ENCODE peak calls at places on chromosomes 1 and 21, in ten cellular contexts. R, L, K, F, V, D, O, Y, M and I are unnamed samples. For H3K4me1, the result is how much of the 10 kb centered on the place peaks cover.

GRCh38 chr1:198662821-198663220 is 24.0 kb downstream of the PTPRC start:
- DNase-seq in O (no peak), L (no peak), F (no peak), Y (no peak), K (no peak), R (no peak), M (no peak), D (no peak), V (no peak), I (no peak)

GRCh38 chr1:1858382-1859086 is 32.4 kb downstream of the GNB1 start:
- DNase-seq in K (peak), Y (no peak), D (no peak), F (peak), L (peak), O (peak), R (peak), V (no peak), M (peak), I (no peak)

GRCh38 chr1:162070825-162071224 is 1.3 kb downstream of the NOS1AP start:
- DNase-seq in R (no peak), V (no peak), F (no peak), D (no peak), L (peak), M (no peak), K (no peak), Y (no peak), O (peak), I (no peak)

GRCh38 chr1:15510611-15511405 is 13.2 kb downstream of the CASP9 start:
- DNase-seq in Y (no peak), M (no peak), L (no peak), R (peak), D (no peak), O (no peak), F (no peak), V (no peak), K (no peak), I (no peak)

GRCh38 chr1:39720094-39720999 is 18.3 kb upstream of the PPIE start:
- DNase-seq in Y (no peak), F (no peak), D (peak), L (no peak), K (no peak), M (peak), O (peak), V (no peak), R (no peak), I (no peak)

GRCh38 chr1:27634982-27635362 is at the start of gene FGR:
- DNase-seq in R (peak), V (no peak), K (no peak), O (no peak), F (peak), D (no peak), L (no peak), Y (no peak), M (no peak), I (peak)

GRCh38 chr1:219772265-219773036 is 155.9 kb downstream of the SLC30A10 start:
- DNase-seq in L (no peak), O (no peak), D (no peak), M (no peak), K (no peak), R (no peak), Y (no peak), F (no peak), V (no peak), I (no peak)

GRCh38 chr1:97090725-97091124 is 369.1 kb downstream of the PTBP2 start:
- DNase-seq in L (no peak), Y (no peak), K (no peak), V (no peak), F (no peak), O (peak), D (no peak), M (no peak), R (no peak), I (no peak)

GRCh38 chr1:115761601-115762302 is 6.8 kb downstream of the CASQ2 start:
- DNase-seq in L (no peak), R (no peak), O (no peak), V (peak), F (no peak), D (no peak), K (no peak), M (no peak), Y (no peak), I (no peak)

GRCh38 chr1:115753830-115754229 is 14.7 kb downstream of the CASQ2 start:
- DNase-seq in R (no peak), V (no peak), K (no peak), D (no peak), L (no peak), F (no peak), M (no peak), Y (no peak), O (no peak), I (no peak)

GRCh38 chr1:115757286-115757810 is 11.2 kb downstream of the CASQ2 start:
- DNase-seq in D (no peak), R (no peak), Y (no peak), F (no peak), L (no peak), O (no peak), V (no peak), M (no peak), K (no peak), I (no peak)

GRCh38 chr1:115755436-115756370 is 12.8 kb downstream of the CASQ2 start:
- DNase-seq in Y (no peak), F (no peak), K (no peak), M (no peak), O (no peak), V (no peak), D (no peak), L (no peak), R (no peak), I (no peak)

GRCh38 chr1:115757866-115758265 is 10.6 kb downstream of the CASQ2 start:
- DNase-seq in R (no peak), D (no peak), F (no peak), K (no peak), Y (no peak), M (no peak), O (no peak), L (no peak), V (no peak), I (no peak)
- H3K4me1 ChIP-seq in R (under half), D (under half), F (under half), K (under half), Y (under half), M (under half), O (under half), L (under half), V (under half), I (under half)

DNA sequence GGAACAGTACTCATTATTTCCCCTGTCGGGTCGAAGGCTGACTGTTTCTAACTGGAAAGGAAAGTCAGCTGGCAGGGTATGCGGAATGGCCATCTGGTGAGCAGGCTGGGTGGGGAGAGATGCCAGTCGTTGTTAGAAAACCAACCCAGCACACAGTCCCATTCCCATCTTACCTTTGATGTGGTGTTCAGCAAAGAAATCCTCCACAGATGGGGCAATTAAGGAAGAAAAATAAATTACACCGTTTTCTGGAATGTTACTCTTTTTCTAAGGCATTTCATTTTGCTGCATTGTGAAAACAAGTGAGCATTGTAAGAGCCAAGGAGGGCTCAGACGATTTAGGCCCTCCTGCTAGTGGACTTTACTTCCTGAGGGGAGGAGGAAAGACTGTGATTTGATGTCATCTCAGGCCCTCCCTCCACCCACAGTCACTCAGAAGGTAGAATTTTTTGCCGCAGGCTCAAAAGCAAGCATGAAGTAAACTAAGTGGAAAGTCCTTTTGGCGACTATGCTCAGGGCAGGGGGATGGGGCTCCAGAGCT is at the start of gene SLC16A4:
- DNase-seq in K (peak), O (peak), V (no peak), F (no peak), R (no peak), Y (no peak), L (no peak), M (no peak), D (no peak), I (peak)
- TF ChIP-seq POLR2AphosphoS5 in K (peak), O (no peak), V (no peak), F (no peak), R (no peak), Y (no peak), L (no peak), M (no peak), D (no peak), I (peak)

GRCh38 chr1:46242918-46243317 is 4.6 kb upstream of the RAD54L start:
- DNase-seq in O (no peak), D (no peak), M (no peak), V (no peak), R (no peak), K (no peak), Y (no peak), F (no peak), L (no peak), I (no peak)

GRCh38 chr1:46244656-46245371 is 2.7 kb upstream of the RAD54L start:
- DNase-seq in R (no peak), Y (no peak), D (no peak), F (no peak), M (peak), V (no peak), K (no peak), O (peak), L (no peak), I (no peak)

GRCh38 chr1:46246548-46247432 is 773 bp upstream of the RAD54L start:
- DNase-seq in R (no peak), V (no peak), Y (no peak), O (no peak), D (no peak), M (peak), L (peak), F (peak), K (no peak), I (peak)

GRCh38 chr1:46247433-46248121 is at the start of gene RAD54L:
- DNase-seq in D (peak), R (peak), L (peak), M (peak), Y (peak), F (peak), V (peak), K (peak), O (peak), I (peak)

GRCh38 chr1:46248122-46248920 is 758 bp downstream of the RAD54L start:
- DNase-seq in O (peak), M (peak), K (no peak), D (peak), F (peak), R (peak), Y (no peak), L (peak), V (no peak), I (no peak)
- TF ChIP-seq CTCF in O (no peak), M (peak), K (no peak), D (peak), F (no peak), R (no peak), Y (no peak), L (no peak), V (no peak), I (no peak)

DNA sequence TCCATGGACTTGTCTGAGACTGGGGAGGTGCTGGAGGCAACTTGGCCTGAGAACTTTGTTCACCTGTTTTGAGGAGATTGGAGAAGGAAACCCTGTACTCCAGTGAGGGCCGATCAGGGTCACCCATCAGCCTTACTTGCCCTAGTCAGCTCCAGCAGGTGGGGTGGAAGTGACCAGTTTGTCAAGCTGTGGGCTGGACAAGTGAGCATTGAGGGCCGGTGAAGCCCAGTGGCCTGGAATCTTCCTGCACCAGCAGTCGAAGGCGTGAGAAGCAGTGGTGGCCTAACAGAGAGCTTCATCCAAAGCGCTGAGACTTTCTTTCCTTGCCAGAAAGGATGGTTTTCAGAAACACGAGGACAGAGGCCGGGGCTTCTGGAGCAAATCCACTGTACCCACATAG is 9.6 kb downstream of the SLC37A1 start:
- DNase-seq in K (no peak), F (no peak), L (no peak), V (no peak), O (no peak), D (no peak), M (no peak), R (no peak), Y (no peak), I (no peak)
- H3K4me1 ChIP-seq in K (under half), F (half or more), L (half or more), V (under half), O (under half), D (under half), M (under half), R (half or more), Y (under half), I (under half)

GRCh38 chr1:209747580-209748262 is 8.1 kb upstream of the TRAF3IP3 start:
- DNase-seq in K (peak), D (peak), O (peak), Y (peak), L (peak), R (peak), F (peak), V (no peak), M (peak), I (peak)
- TF ChIP-seq POLR2AphosphoS5 in K (peak), D (peak), O (peak), Y (no peak), L (peak), R (peak), F (peak), V (peak), M (no peak), I (peak)

GRCh38 chr1:201685485-201685884 is 143.5 kb upstream of the IPO9 start:
- DNase-seq in D (no peak), K (no peak), R (no peak), M (no peak), O (no peak), V (no peak), Y (no peak), F (no peak), L (no peak), I (no peak)

GRCh38 chr1:201682964-201683363 is 144.0 kb downstream of the NAV1 start:
- DNase-seq in M (no peak), D (no peak), O (no peak), K (no peak), V (no peak), R (no peak), F (no peak), L (no peak), Y (no peak), I (no peak)

GRCh38 chr1:201681375-201681774 is 142.4 kb downstream of the NAV1 start:
- DNase-seq in Y (no peak), R (no peak), F (no peak), L (no peak), V (no peak), O (no peak), K (no peak), M (no peak), D (no peak), I (no peak)

GRCh38 chr1:201686709-201687455 is 142.1 kb upstream of the IPO9 start:
- DNase-seq in K (no peak), Y (no peak), L (peak), R (no peak), V (no peak), O (no peak), D (no peak), M (no peak), F (no peak), I (peak)

DNA sequence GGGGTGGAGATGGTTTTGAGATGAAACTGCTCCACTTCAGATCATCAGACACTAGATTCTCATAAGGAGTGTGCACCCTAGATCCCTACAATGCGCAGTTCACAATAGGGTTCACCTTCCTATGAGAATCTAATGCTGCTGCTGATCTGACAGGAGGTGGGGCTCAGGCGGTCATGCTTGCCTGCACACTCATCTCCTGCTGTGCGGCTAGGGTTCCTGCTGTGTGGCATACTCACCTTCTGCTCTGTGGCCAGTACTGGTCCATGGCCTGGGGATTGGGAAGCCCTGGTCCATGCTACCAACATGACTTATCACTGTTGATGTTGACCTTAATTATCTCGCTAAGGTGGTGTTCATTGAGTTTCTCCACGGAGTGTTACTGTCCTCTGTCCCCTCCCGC is 144.5 kb downstream of the NAV1 start:
- DNase-seq in O (no peak), L (no peak), K (no peak), F (no peak), R (no peak), M (no peak), Y (no peak), V (no peak), D (no peak), I (no peak)
- TF ChIP-seq CTCF in O (no peak), L (no peak), K (no peak), F (no peak), R (no peak), M (no peak), Y (no peak), V (no peak), D (no peak), I (no peak)

GRCh38 chr21:43928230-43928607 is 63.2 kb downstream of the AGPAT3 start:
- DNase-seq in V (no peak), K (no peak), L (no peak), F (no peak), R (no peak), O (no peak), D (no peak), Y (no peak), M (no peak), I (no peak)

GRCh38 chr21:43930074-43930847 is 65.2 kb downstream of the AGPAT3 start:
- DNase-seq in F (no peak), K (no peak), O (no peak), Y (no peak), D (no peak), V (no peak), M (no peak), R (no peak), L (no peak), I (no peak)

GRCh38 chr21:43930848-43931384 is 65.9 kb downstream of the AGPAT3 start:
- DNase-seq in R (no peak), V (no peak), O (no peak), Y (no peak), M (no peak), D (no peak), K (no peak), F (no peak), L (no peak), I (no peak)

GRCh38 chr21:43928726-43929125 is 63.7 kb downstream of the AGPAT3 start:
- DNase-seq in L (no peak), K (no peak), M (no peak), F (no peak), Y (no peak), V (no peak), D (no peak), R (peak), O (no peak), I (no peak)

GRCh38 chr21:43929217-43929971 is 64.4 kb downstream of the AGPAT3 start:
- DNase-seq in Y (no peak), F (no peak), O (no peak), K (no peak), M (no peak), R (peak), L (no peak), D (no peak), V (no peak), I (no peak)
- H3K4me1 ChIP-seq in Y (under half), F (half or more), O (under half), K (under half), M (half or more), R (under half), L (under half), D (under half), V (under half), I (under half)

GRCh38 chr1:196043268-196043667 is 565.0 kb downstream of the KCNT2 start:
- DNase-seq in O (no peak), M (no peak), F (no peak), L (no peak), K (no peak), R (no peak), D (no peak), V (no peak), Y (no peak), I (no peak)
- TF ChIP-seq POLR2AphosphoS5 in O (no peak), M (no peak), F (no peak), L (no peak), K (no peak), R (no peak), D (no peak), V (no peak), Y (no peak), I (no peak)

GRCh38 chr1:156772222-156772621 is 4.9 kb downstream of the PRCC start:
- DNase-seq in D (no peak), F (no peak), R (no peak), V (no peak), Y (no peak), M (no peak), K (no peak), L (no peak), O (no peak), I (no peak)

GRCh38 chr1:156775799-156776198 is 8.5 kb downstream of the PRCC start:
- DNase-seq in D (no peak), O (no peak), Y (no peak), L (no peak), F (no peak), M (no peak), K (no peak), V (no peak), R (no peak), I (no peak)

GRCh38 chr1:156772728-156773497 is 5.6 kb downstream of the PRCC start:
- DNase-seq in R (no peak), K (no peak), F (no peak), O (no peak), D (no peak), Y (no peak), L (no peak), M (no peak), V (no peak), I (no peak)

GRCh38 chr1:156776942-156777341 is 9.6 kb downstream of the PRCC start:
- DNase-seq in O (no peak), V (no peak), D (no peak), R (no peak), F (no peak), Y (no peak), M (no peak), L (no peak), K (no peak), I (no peak)

DNA sequence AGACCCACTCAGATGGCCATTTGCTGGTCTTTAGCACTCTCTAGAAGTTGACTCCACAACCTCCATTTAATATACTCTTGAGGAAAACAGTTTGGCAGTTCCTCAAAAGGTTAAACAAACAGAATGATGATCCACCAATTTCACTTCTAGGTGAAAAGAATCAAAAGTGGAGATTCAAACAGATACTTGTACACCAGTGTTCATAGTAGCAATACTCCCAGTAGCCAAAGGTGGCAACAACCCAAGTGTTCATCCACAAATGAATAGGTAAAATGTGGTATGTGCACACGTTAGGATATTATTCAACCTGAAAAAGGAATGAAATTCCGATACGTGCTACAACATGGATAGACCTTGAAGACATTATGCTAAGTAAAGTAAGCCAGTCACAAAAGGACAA is 6.3 kb downstream of the PRCC start:
- DNase-seq in M (no peak), O (no peak), R (no peak), V (no peak), F (no peak), K (no peak), D (no peak), L (no peak), Y (no peak), I (no peak)
- TF ChIP-seq CTCF in M (no peak), O (peak), R (no peak), V (no peak), F (no peak), K (no peak), D (no peak), L (no peak), Y (no peak), I (no peak)